ENCODE peak calls at places on chromosomes 6 and 20, in seven cellular contexts. I is WTC11, L is HFFc6, D is kidney epithelial cell, T is OCI-LY7, V is Peyer's patch, E is Calu3. W is an unnamed sample.

GRCh38 chr20:21430031-21430430 is 32.7 kb upstream of the NKX2-4 start:
- DNase-seq in I (no peak), L (no peak), D (peak), T (no peak), V (no peak), E (no peak), W (no peak)

GRCh38 chr6:74074609-74075008 is 378.6 kb downstream of the CD109 start:
- DNase-seq in I (no peak), L (no peak), D (no peak), T (no peak), V (no peak), E (no peak), W (no peak)

GRCh38 chr20:34907616-34908469 is 31.4 kb downstream of the ACSS2 start:
- DNase-seq in I (no peak), L (peak), D (peak), T (no peak), V (no peak), E (peak), W (no peak)

GRCh38 chr6:7813704-7814103 is 87.8 kb downstream of the BMP6 start:
- DNase-seq in I (peak), L (no peak), D (no peak), T (no peak), V (no peak), E (peak), W (no peak)

GRCh38 chr20:11890331-11891080 is 27.2 kb upstream of the BTBD3 start:
- DNase-seq in I (peak), L (peak), D (peak), T (no peak), V (peak), E (peak), W (peak)

GRCh38 chr20:31695849-31696804 is 26.5 kb downstream of the BCL2L1 start:
- DNase-seq in I (no peak), L (peak), D (peak), T (no peak), V (no peak), E (peak), W (no peak)

GRCh38 chr6:35583893-35584688 is 71.4 kb upstream of the TULP1 start:
- DNase-seq in I (peak), L (peak), D (no peak), T (peak), V (peak), E (peak), W (peak)

GRCh38 chr20:4272225-4272624 is 256.9 kb upstream of the RNF24 start:
- DNase-seq in I (no peak), L (no peak), D (no peak), T (no peak), V (no peak), E (no peak), W (no peak)

GRCh38 chr6:149317656-149318571 is at the start of gene TAB2:
- DNase-seq in I (peak), L (no peak), D (no peak), T (peak), V (peak), E (peak), W (peak)

GRCh38 chr6:4355241-4355640 is 219.9 kb upstream of the ECI2 start:
- DNase-seq in I (no peak), L (peak), D (peak), T (no peak), V (no peak), E (no peak), W (no peak)

GRCh38 chr6:41191569-41191968 is 9.4 kb downstream of the TREML2 start:
- DNase-seq in I (peak), L (no peak), D (no peak), T (peak), V (no peak), E (peak), W (peak)

GRCh38 chr20:44598413-44599290 is 16.3 kb downstream of the PKIG start:
- DNase-seq in I (no peak), L (no peak), D (no peak), T (peak), V (no peak), E (no peak), W (peak)

GRCh38 chr6:161302949-161303348 is 29.1 kb upstream of the AGPAT4 start:
- DNase-seq in I (no peak), L (no peak), D (no peak), T (no peak), V (no peak), E (no peak), W (no peak)

GRCh38 chr20:45090481-45090880 is 10.4 kb downstream of the KCNS1 start:
- DNase-seq in I (no peak), L (no peak), D (no peak), T (no peak), V (no peak), E (no peak), W (no peak)

GRCh38 chr6:170050591-170051041 is 240.3 kb downstream of the DLL1 start:
- DNase-seq in I (no peak), L (no peak), D (no peak), T (no peak), V (no peak), E (no peak), W (no peak)

GRCh38 chr6:166512567-166512966 is 73.9 kb downstream of the RAMACL start:
- DNase-seq in I (no peak), L (no peak), D (no peak), T (peak), V (peak), E (peak), W (peak)

GRCh38 chr6:88048556-88048955 is 915 bp downstream of the SPACA1 start:
- DNase-seq in I (no peak), L (no peak), D (peak), T (no peak), V (no peak), E (no peak), W (no peak)

DNA sequence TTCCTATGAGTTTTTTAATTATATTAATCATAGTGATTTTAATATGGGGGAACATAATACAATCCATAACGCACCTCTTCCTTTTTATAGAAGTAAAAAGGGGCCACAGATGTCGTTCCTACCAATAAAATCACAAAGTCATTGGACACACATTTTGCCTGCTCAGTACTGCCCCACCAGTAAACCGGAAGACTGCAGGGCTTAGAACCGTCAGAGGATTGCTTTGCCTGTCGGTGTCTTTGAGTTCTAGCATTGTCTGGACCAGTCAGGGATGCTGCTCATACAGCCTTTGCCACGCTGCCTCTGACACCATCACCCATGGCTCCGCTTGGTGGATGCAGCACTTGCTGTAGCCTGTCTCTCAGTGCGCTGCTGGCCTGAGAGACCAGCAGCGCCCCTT is 853.6 kb downstream of the C6orf118 start:
- DNase-seq in I (peak), L (no peak), D (no peak), T (no peak), V (no peak), E (no peak), W (no peak)
- TF ChIP-seq CTCF in I (no peak), L (no peak), D (no peak), T (no peak), V (no peak), E (no peak), W (no peak)

DNA sequence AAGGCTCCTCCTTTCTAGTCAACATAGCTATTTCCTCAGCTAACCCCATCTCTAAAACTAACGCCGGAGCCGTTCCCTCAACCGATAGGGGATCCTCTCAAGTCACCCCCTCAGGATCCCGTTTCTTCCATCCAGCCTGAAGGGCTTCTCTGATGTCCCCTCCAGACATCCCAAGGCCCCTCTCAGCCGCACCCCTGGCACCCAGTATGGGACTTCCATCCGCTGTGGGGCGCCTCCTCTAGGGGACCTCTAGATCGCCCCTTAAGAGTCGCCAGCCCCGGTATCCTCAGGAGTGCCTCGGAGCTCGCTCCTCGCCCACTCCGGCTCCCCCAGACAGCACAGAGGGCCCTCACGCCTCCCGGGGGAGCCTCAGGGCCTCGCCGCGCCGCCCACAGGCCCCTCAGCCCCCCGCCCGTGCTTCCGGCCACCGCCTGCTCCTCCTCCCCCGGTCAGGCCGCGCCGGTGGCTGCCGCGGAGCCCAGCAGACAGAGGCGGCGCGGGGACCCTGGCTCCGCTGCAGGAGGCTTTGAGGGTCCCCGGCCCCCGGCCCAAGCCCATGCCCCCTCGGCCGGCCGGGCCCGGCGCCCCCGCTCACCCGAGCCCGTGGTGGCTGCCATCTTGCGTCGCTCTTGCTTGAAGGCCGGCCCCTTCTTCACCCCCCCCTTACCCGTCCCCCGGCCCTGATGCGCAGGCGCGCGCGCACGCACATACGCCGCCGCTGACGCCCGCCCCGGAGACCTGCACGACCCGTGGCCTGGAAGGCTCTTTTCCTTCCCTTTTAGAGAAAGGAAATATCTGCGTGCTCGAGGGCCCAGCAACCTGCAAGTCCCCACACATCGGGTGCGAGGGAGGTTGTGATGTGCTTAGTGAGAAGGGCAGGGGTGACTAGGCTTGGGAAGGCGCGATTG is at the start of gene UBE2V1:
- DNase-seq in I (peak), L (peak), D (peak), T (peak), V (peak), E (peak), W (peak)
- TF ChIP-seq CTCF in I (no peak), L (peak), D (peak), T (peak), V (no peak), E (no peak), W (peak)

GRCh38 chr20:43205699-43206098 is 16.0 kb upstream of the PTPRT start:
- DNase-seq in I (no peak), L (no peak), D (no peak), T (no peak), V (no peak), E (no peak), W (no peak)
- TF ChIP-seq CTCF in I (peak), L (peak), D (peak), T (peak), V (no peak), E (peak), W (no peak)

GRCh38 chr6:132392792-132393191 is 8.5 kb downstream of the MOXD1 start:
- DNase-seq in I (no peak), L (peak), D (peak), T (peak), V (no peak), E (peak), W (no peak)
- TF ChIP-seq CTCF in I (no peak), L (peak), D (peak), T (peak), V (no peak), E (peak), W (no peak)

GRCh38 chr6:99736302-99736701 is 129.7 kb downstream of the PRDM13 start:
- DNase-seq in I (peak), L (no peak), D (no peak), T (peak), V (no peak), E (peak), W (peak)
- TF ChIP-seq CTCF in I (no peak), L (no peak), D (no peak), T (no peak), V (no peak), E (no peak), W (no peak)

GRCh38 chr6:37566209-37566859 is 66.6 kb upstream of the CCDC167 start:
- DNase-seq in I (peak), L (no peak), D (no peak), T (peak), V (peak), E (peak), W (peak)
- TF ChIP-seq CTCF in I (peak), L (peak), D (peak), T (peak), V (peak), E (peak), W (peak)

GRCh38 chr20:49545572-49545971 is 22.4 kb downstream of the PTGIS start:
- DNase-seq in I (no peak), L (no peak), D (no peak), T (peak), V (no peak), E (no peak), W (no peak)
- TF ChIP-seq CTCF in I (no peak), L (peak), D (peak), T (peak), V (no peak), E (peak), W (no peak)

GRCh38 chr6:109445382-109445781 is 4.9 kb downstream of the SMPD2 start:
- DNase-seq in I (no peak), L (no peak), D (no peak), T (no peak), V (no peak), E (no peak), W (no peak)

GRCh38 chr6:109440325-109441068 is at the start of the genes PPIL6 and SMPD2:
- DNase-seq in I (peak), L (peak), D (no peak), T (peak), V (peak), E (peak), W (peak)

GRCh38 chr6:109442393-109442924 is 1.9 kb downstream of the SMPD2 start:
- DNase-seq in I (no peak), L (no peak), D (no peak), T (no peak), V (no peak), E (no peak), W (no peak)

GRCh38 chr6:109443425-109443950 is 3.0 kb downstream of the SMPD2 start:
- DNase-seq in I (no peak), L (no peak), D (no peak), T (no peak), V (no peak), E (no peak), W (no peak)

DNA sequence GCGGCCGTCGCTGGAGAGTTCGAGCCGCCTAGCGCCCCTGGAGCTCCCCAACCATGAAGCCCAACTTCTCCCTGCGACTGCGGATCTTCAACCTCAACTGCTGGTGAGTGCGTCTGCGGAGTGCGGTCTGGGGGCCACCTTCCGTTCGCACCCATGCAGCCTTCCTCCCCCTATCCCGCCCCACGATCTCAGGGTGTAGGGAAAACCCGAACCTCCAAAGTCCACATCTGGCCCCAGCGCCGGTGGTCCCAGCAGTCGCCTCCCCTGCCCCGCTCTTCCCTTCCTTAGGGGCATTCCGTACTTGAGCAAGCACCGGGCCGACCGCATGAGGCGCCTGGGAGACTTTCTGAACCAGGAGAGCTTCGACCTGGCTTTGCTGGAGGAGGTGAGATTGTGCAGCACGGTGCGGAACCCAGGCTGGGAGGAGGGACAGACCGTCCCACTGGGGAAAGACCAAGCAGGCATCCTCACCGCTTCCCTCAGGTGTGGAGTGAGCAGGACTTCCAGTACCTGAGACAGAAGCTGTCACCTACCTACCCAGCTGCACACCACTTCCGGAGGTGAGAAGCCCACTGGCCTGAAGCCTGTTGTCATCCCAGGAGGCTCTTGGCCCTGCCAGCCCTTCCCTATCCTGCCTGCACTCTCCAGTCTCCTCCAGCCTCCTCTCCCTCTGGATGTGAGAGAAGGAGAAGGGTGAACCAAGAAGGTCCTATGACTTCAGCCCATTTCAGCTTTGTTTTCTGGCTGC is 719 bp downstream of the SMPD2 start:
- DNase-seq in I (peak), L (no peak), D (no peak), T (peak), V (peak), E (peak), W (peak)
- TF ChIP-seq CTCF in I (no peak), L (no peak), D (peak), T (peak), V (no peak), E (no peak), W (no peak)

DNA sequence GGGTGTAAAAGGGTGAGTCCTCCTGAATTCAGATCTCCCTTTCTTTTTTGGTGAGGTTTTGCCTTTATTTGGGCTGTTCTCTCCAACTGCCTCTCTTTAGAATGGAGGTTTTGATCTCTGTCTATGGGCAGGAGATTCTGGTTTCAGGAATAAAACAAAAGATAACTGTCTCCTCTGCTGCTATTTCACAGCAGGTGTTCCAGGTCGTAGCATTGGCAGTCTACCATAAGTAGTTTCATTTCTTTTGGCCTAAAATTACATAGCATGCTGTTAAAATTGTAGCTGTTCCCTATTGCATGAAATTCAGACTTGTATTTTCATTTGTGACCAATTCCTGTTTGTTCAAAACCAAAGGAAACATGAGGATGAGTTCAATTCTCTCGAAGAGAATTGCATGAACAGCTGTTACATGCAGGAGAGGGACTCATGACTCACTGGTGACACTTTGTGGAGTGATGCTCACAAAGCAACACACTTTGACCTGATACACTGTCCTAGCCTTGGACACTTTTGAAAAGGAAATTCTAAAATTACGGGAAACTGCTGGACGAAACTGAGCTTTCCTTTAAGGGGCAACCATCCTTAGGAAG is 76.8 kb upstream of the SIRPG start:
- DNase-seq in I (no peak), L (peak), D (no peak), T (no peak), V (no peak), E (no peak), W (peak)
- TF ChIP-seq CTCF in I (no peak), L (peak), D (peak), T (peak), V (peak), E (no peak), W (peak)

DNA sequence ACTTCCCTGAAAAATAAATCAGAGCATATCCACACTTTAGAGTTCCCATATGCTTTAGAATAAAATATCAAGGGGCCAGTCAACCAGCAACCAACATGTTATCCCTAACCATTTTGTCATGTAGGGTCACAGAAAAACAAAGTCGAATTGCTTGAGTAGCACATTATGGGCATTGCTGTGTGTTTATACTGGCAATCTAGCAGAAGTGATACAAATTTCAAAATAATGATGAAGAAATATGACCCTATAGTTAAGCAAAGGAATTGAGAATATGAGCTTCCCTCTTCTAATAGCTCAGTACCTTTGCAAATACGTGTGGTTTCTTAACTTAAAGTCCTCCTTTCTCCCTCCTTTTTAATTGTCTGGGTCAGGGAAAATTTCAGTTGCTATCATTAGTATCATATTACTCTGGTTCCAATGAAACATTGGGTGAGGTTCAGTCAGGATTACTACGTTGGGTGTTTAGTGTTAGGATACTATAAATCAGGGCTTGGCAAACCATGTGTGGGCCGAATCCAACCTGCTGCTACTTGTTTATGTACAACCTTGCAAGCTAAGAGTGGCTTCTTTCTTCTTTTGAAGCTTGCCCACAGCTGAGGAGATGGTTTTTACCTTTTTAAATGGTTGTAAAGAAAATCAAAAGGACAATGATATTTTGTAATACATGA is 166.8 kb upstream of the CARMIL1 start:
- DNase-seq in I (no peak), L (no peak), D (no peak), T (no peak), V (no peak), E (no peak), W (no peak)
- TF ChIP-seq CTCF in I (no peak), L (no peak), D (no peak), T (no peak), V (no peak), E (no peak), W (no peak)